ENCODE peak calls at places on chromosomes 3 and 15, in five cellular contexts. K, I, F, P and C are unnamed samples.

GRCh38 chr3:65005481-65005880 is 317.7 kb upstream of the ADAMTS9 start:
- DNase-seq in K (peak; percentile 3), I (no peak), F (no peak), P (no peak), C (no peak)

GRCh38 chr3:141383555-141384129 is 15.3 kb downstream of the ZBTB38 start:
- DNase-seq in K (peak; percentile 67), I (no peak), F (no peak), P (no peak), C (no peak)

GRCh38 chr3:10552631-10552943 is 47.2 kb upstream of the ATP2B2 start:
- DNase-seq in K (no peak), I (no peak), F (peak; percentile 16), P (peak; percentile 6), C (no peak)

GRCh38 chr3:194739498-194740284 is 54.0 kb downstream of the FAM43A start:
- DNase-seq in K (no peak), I (no peak), F (no peak), P (no peak), C (peak; percentile 21)

GRCh38 chr15:91376016-91376415 is 276.0 kb downstream of the SV2B start:
- DNase-seq in K (no peak), I (no peak), F (no peak), P (no peak), C (no peak)

GRCh38 chr15:85805392-85805791 is 10.7 kb upstream of the KLHL25 start:
- DNase-seq in K (no peak), I (no peak), F (no peak), P (no peak), C (no peak)

GRCh38 chr3:9028134-9028533 is 64.9 kb upstream of the RAD18 start:
- DNase-seq in K (peak; percentile 35), I (no peak), F (no peak), P (no peak), C (no peak)

GRCh38 chr3:175212896-175213295 is 353.8 kb downstream of the NAALADL2 start:
- DNase-seq in K (peak; percentile 70), I (no peak), F (no peak), P (no peak), C (no peak)

GRCh38 chr3:183878071-183878470 is 6.6 kb downstream of the PARL start:
- DNase-seq in K (no peak), I (no peak), F (no peak), P (no peak), C (no peak)

GRCh38 chr3:39220551-39221530 is 28.4 kb upstream of the XIRP1 start:
- DNase-seq in K (no peak), I (no peak), F (no peak), P (no peak), C (no peak)

GRCh38 chr3:179811321-179812095 is 158.7 kb downstream of the USP13 start:
- DNase-seq in K (peak; percentile 93), I (peak; percentile 42), F (no peak), P (peak; percentile 57), C (peak; percentile 80)

GRCh38 chr3:197445886-197446631 is 109.7 kb downstream of the BDH1 start:
- DNase-seq in K (no peak), I (no peak), F (no peak), P (no peak), C (no peak)

GRCh38 chr15:78907577-78907976 is 34.9 kb downstream of the MORF4L1 start:
- DNase-seq in K (no peak), I (peak; percentile 12), F (peak; percentile 54), P (peak; percentile 65), C (peak; percentile 73)

GRCh38 chr3:119237299-119237698 is 3.4 kb downstream of the B4GALT4 start:
- DNase-seq in K (peak; percentile 11), I (no peak), F (no peak), P (no peak), C (no peak)

GRCh38 chr3:177483182-177483967 is 286.1 kb upstream of the TBL1XR1 start:
- DNase-seq in K (no peak), I (no peak), F (no peak), P (peak; percentile 69), C (peak; percentile 88)

GRCh38 chr3:54294214-54294613 is 171.9 kb downstream of the CACNA2D3 start:
- DNase-seq in K (no peak), I (no peak), F (no peak), P (peak; percentile 46), C (peak; percentile 41)

GRCh38 chr15:79230766-79231165 is 51.8 kb upstream of the ANKRD34C start:
- DNase-seq in K (no peak), I (no peak), F (no peak), P (no peak), C (peak; percentile 18)

GRCh38 chr3:138373695-138374094 is 25.3 kb downstream of the MRAS start:
- DNase-seq in K (no peak), I (no peak), F (no peak), P (no peak), C (no peak)

GRCh38 chr3:154745925-154746324 is 315.9 kb upstream of the GPR149 start:
- DNase-seq in K (no peak), I (no peak), F (no peak), P (no peak), C (no peak)

GRCh38 chr3:94654096-94654495 is 591.2 kb downstream of the NSUN3 start:
- DNase-seq in K (no peak), I (no peak), F (no peak), P (no peak), C (no peak)

GRCh38 chr3:50215529-50215928 is 10.5 kb downstream of the SLC38A3 start:
- DNase-seq in K (no peak), I (no peak), F (no peak), P (no peak), C (no peak)

GRCh38 chr3:174907027-174907426 is 47.9 kb downstream of the NAALADL2 start:
- DNase-seq in K (peak; percentile 43), I (no peak), F (no peak), P (no peak), C (no peak)

GRCh38 chr3:140568842-140569520 is 108.9 kb upstream of the TRIM42 start:
- DNase-seq in K (no peak), I (no peak), F (no peak), P (no peak), C (no peak)

GRCh38 chr3:130963878-130964277 is 62.7 kb downstream of the ASTE1 start:
- DNase-seq in K (peak; percentile 98), I (peak; percentile 53), F (no peak), P (no peak), C (peak; percentile 80)

GRCh38 chr3:52402101-52402521 is 42.8 kb downstream of the SEMA3G start:
- DNase-seq in K (no peak), I (no peak), F (no peak), P (no peak), C (no peak)

GRCh38 chr3:176505878-176506621 is 691.2 kb downstream of the TBL1XR1 start:
- DNase-seq in K (no peak), I (no peak), F (peak; percentile 59), P (peak; percentile 97), C (peak; percentile 90)

GRCh38 chr15:59611277-59612260 is at the start of gene GCNT3:
- DNase-seq in K (peak; percentile 12), I (no peak), F (no peak), P (no peak), C (peak; percentile 39)

DNA sequence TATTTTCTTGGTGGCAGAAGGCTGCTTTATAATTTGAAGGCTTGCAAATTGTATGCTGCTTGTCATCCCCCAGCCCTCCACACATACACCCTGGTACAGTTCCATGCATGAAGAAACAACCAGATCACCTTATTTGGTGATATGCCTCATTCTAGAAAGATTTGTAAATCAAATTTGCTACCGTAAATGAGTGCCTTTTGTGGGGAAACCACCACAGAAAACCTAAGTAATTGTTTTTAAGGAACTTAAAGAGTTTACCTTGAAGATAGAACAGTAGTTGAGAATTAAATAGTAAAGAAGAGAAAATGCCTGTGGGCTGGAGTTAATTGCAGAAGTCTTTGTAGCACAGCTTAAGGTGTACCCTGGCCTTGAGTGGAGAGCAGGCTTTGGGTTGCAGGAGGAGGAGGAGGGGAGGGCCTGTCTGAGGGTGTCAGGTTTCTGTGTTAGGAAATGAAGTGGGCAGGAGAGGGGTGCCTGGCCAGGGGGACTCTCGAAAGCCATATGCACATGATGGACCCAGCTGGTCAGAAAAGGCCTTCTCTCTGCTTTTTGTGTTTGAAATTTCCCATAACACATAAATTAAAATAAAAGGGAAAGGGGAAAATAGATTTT is 6.9 kb downstream of the NIPA2 start:
- DNase-seq in K (peak; percentile 52), I (peak; percentile 17), F (no peak), P (peak; percentile 66), C (peak; percentile 61)
- H2BK5ac ChIP-seq in K (peak overlapping the region; percentile 67), I (no peak overlapping the region), F (no peak overlapping the region), P (no peak overlapping the region), C (no peak overlapping the region)

DNA sequence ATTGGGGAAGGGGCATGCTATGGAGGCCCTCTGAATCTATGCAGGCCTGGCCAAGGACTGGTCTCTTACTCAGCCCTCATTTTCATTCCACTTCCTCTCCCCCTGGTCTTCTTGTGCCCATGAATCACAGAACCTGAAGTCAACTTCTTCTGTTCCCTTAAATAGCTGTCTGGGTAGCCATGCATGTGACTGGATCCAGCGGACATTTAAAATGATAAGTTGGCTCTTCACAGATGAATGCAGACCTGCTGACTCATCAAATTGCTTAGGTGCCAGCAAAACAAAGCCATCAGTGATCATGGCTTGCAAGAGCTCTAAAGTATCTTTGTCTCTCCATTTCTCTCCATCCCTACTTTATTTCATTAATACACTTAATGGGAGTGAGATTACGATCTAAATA is 90.1 kb upstream of the CADPS start:
- DNase-seq in K (no peak), I (no peak), F (no peak), P (no peak), C (no peak)
- H2BK15ac ChIP-seq in K (no peak overlapping the region), I (no peak overlapping the region), F (no peak overlapping the region), P (no peak overlapping the region), C (no peak overlapping the region)

DNA sequence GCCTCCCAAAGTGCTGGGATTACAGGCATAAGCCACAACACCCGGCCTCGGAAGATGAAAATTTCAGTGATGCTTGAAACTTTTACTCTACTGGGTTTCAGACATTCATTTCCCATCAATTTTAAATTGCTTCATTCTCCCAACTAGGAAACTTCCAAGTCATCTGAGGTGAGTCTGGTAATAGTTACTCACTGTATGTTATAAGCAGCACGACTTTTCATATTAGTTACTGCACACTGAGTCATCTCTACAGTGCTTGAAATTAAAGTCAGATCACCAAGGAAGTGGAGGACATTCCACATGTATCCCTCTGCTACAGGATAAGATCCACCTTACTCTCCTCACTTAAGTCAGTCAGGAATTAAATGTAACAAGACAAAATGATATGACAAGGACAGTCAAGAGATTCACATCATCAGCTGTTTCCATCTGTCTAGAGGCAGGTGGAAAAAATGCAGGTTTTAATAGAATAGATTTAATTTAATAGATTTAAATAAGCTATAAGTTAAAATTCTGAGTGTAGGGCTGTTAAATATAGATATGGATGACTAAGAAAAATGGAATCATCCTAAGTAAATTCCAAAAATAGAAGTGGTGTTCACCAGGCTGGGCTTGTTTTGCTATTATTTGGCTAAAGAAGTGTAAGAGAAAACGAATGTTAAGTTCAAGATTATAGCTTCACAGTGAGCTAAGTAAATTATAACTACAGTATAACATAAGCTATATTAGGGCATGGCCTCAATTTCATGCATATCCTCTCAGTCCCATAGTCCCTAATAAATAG is 104.4 kb downstream of the TMCO5A start:
- DNase-seq in K (peak; percentile 89), I (no peak), F (no peak), P (no peak), C (no peak)
- H3K4me1 ChIP-seq in K (peaks cover 13% of the 10 kb centered on the region), I (peaks cover 6% of the 10 kb centered on the region), F (no peaks in the 10 kb centered on the region), P (peaks cover 2% of the 10 kb centered on the region), C (no peaks in the 10 kb centered on the region)

GRCh38 chr3:171125010-171125409 is 98.5 kb upstream of the SLC2A2 start:
- DNase-seq in K (peak; percentile 51), I (no peak), F (no peak), P (no peak), C (no peak)

GRCh38 chr3:171129827-171130226 is 103.3 kb upstream of the SLC2A2 start:
- DNase-seq in K (peak; percentile 66), I (no peak), F (no peak), P (no peak), C (no peak)

GRCh38 chr3:171127611-171128010 is 101.1 kb upstream of the SLC2A2 start:
- DNase-seq in K (no peak), I (no peak), F (no peak), P (no peak), C (no peak)

GRCh38 chr3:171123913-171124312 is 97.4 kb upstream of the SLC2A2 start:
- DNase-seq in K (peak; percentile 24), I (no peak), F (no peak), P (no peak), C (no peak)

GRCh38 chr3:171126478-171127214 is 100.1 kb upstream of the SLC2A2 start:
- DNase-seq in K (no peak), I (no peak), F (no peak), P (no peak), C (no peak)
- H2BK5ac ChIP-seq in K (no peak overlapping the region), I (no peak overlapping the region), F (no peak overlapping the region), P (no peak overlapping the region), C (no peak overlapping the region)